ENCODE peak calls at places on chromosome 14, in ten cellular contexts. G is KBM-7; L is chondrocyte; J is BJ; B is CD8-positive, alpha-beta memory T cell; D is progenitor cell of endocrine pancreas; X is NCI-H774; M is HEK293T; F is NCI-H524; K is GM03348. N is an unnamed sample.

GRCh38 chr14:66624319-66624937 is 116.5 kb downstream of the GPHN start:
- DNase-seq in L (no peak), D (peak; percentile 16), F (peak; percentile 82), G (peak; percentile 65), K (peak; percentile 75), M (peak; percentile 52), J (no peak), X (no peak), B (no peak), N (peak; percentile 62)

GRCh38 chr14:35789651-35790050 is 19.4 kb downstream of the RALGAPA1 start:
- DNase-seq in D (no peak), B (no peak), X (no peak), F (no peak), J (no peak), M (no peak), G (no peak), L (no peak), K (peak; percentile 16), N (peak; percentile 57)

GRCh38 chr14:47269788-47270492 is 405.5 kb downstream of the MDGA2 start:
- DNase-seq in J (no peak), L (no peak), F (no peak), D (no peak), B (no peak), G (no peak), M (no peak), X (no peak), K (peak; percentile 4), N (no peak)

GRCh38 chr14:101322223-101322622 is 239.1 kb upstream of the DIO3 start:
- DNase-seq in J (no peak), D (no peak), K (no peak), B (no peak), G (no peak), X (no peak), M (no peak), F (no peak), L (no peak), N (no peak)

GRCh38 chr14:25048170-25049126 is 1.5 kb downstream of the STXBP6 start:
- DNase-seq in M (no peak), D (no peak), X (no peak), L (no peak), B (no peak), F (no peak), G (no peak), J (peak; percentile 11), K (peak; percentile 84), N (peak; percentile 78)

GRCh38 chr14:25001096-25001982 is 48.6 kb downstream of the STXBP6 start:
- DNase-seq in D (no peak), F (no peak), L (no peak), B (no peak), X (no peak), J (peak; percentile 18), K (peak; percentile 37), M (no peak), G (no peak), N (peak; percentile 34)

GRCh38 chr14:100994082-100994481 is 90.6 kb upstream of the RTL1 start:
- DNase-seq in M (no peak), L (no peak), K (no peak), D (no peak), J (no peak), F (no peak), X (no peak), G (no peak), B (no peak), N (no peak)

GRCh38 chr14:103436533-103436932 is 51.3 kb downstream of the MARK3 start:
- DNase-seq in L (no peak), K (no peak), D (no peak), G (no peak), J (no peak), M (no peak), B (no peak), F (no peak), X (no peak), N (peak; percentile 31)

GRCh38 chr14:90457191-90457590 is 60.4 kb downstream of the CALM1 start:
- DNase-seq in J (no peak), B (no peak), K (no peak), G (no peak), X (no peak), M (no peak), D (no peak), L (no peak), F (no peak), N (no peak)

GRCh38 chr14:81125536-81125935 is 95.2 kb downstream of the GTF2A1 start:
- DNase-seq in L (no peak), F (no peak), X (no peak), B (no peak), J (no peak), G (no peak), M (no peak), D (no peak), K (no peak), N (no peak)

GRCh38 chr14:20278414-20278813 is 27.3 kb downstream of the TTC5 start:
- DNase-seq in J (no peak), K (no peak), G (peak; percentile 56), F (no peak), L (no peak), X (no peak), M (no peak), D (no peak), B (no peak), N (no peak)

GRCh38 chr14:52312872-52313492 is 1.1 kb upstream of the PTGER2 start:
- DNase-seq in G (no peak), K (peak; percentile 40), M (no peak), J (no peak), B (no peak), L (no peak), X (no peak), D (no peak), F (no peak), N (no peak)

GRCh38 chr14:96592591-96593388 is 90.6 kb downstream of the PAPOLA start:
- DNase-seq in K (peak; percentile 89), D (peak; percentile 28), X (no peak), L (no peak), G (no peak), M (no peak), J (no peak), F (no peak), B (peak; percentile 51), N (no peak)

GRCh38 chr14:102593841-102594170 is 1.4 kb downstream of the RCOR1 start:
- DNase-seq in L (no peak), J (no peak), M (no peak), B (no peak), G (peak; percentile 52), D (no peak), X (no peak), K (no peak), F (no peak), N (peak; percentile 11)

GRCh38 chr14:45891417-45892080 is 638.5 kb upstream of the MIS18BP1 start:
- DNase-seq in B (no peak), M (peak; percentile 16), F (peak; percentile 75), L (no peak), G (no peak), X (peak; percentile 43), D (peak; percentile 14), J (no peak), K (no peak), N (no peak)

GRCh38 chr14:43988989-43989388 is 518.1 kb downstream of the FSCB start:
- DNase-seq in D (no peak), J (no peak), B (no peak), F (no peak), G (no peak), X (no peak), M (no peak), L (no peak), K (no peak), N (no peak)

GRCh38 chr14:85531141-85531593 is 1.2 kb downstream of the FLRT2 start:
- DNase-seq in J (no peak), B (no peak), K (peak; percentile 69), M (no peak), G (no peak), L (no peak), X (no peak), D (peak; percentile 27), F (peak; percentile 89), N (peak; percentile 80)

GRCh38 chr14:98993818-98994217 is 278.2 kb downstream of the BCL11B start:
- DNase-seq in L (no peak), J (no peak), M (no peak), B (no peak), X (no peak), K (no peak), D (no peak), F (no peak), G (no peak), N (no peak)

GRCh38 chr14:79705126-79705894 is 506.0 kb downstream of the DIO2 start:
- DNase-seq in J (no peak), M (no peak), K (no peak), X (no peak), F (peak; percentile 20), L (no peak), D (no peak), B (no peak), G (no peak), N (no peak)

GRCh38 chr14:91116913-91117588 is 3.2 kb downstream of the DGLUCY start:
- DNase-seq in J (no peak), X (no peak), D (no peak), F (no peak), L (no peak), K (no peak), G (no peak), M (no peak), B (no peak), N (no peak)

GRCh38 chr14:36035675-36036074 is 140.8 kb downstream of the PTCSC3 start:
- DNase-seq in M (no peak), J (no peak), K (no peak), D (no peak), G (no peak), B (no peak), L (no peak), X (no peak), F (no peak), N (no peak)

GRCh38 chr14:38171197-38171596 is 36.5 kb upstream of the SSTR1 start:
- DNase-seq in G (no peak), J (peak; percentile 21), B (no peak), L (no peak), M (no peak), K (peak; percentile 18), D (no peak), F (peak; percentile 99), X (no peak), N (peak; percentile 25)

GRCh38 chr14:90301580-90302181 is 30.1 kb downstream of the NRDE2 start:
- DNase-seq in G (peak; percentile 23), X (no peak), F (peak; percentile 60), L (no peak), B (no peak), D (no peak), J (no peak), M (peak; percentile 20), K (peak; percentile 62), N (peak; percentile 79)

GRCh38 chr14:72736348-72736747 is 157.6 kb downstream of the DPF3 start:
- DNase-seq in L (no peak), G (no peak), M (no peak), K (peak; percentile 71), F (peak; percentile 95), J (peak; percentile 50), B (no peak), X (no peak), D (no peak), N (peak; percentile 80)

GRCh38 chr14:21090194-21090939 is 8.1 kb downstream of the ZNF219 start:
- DNase-seq in F (no peak), D (no peak), B (no peak), J (no peak), G (peak; percentile 41), K (peak; percentile 51), M (no peak), L (no peak), X (no peak), N (no peak)

N was measured in HFFc6.